ENCODE peak calls at places on chromosome 11, in five cellular contexts. One of them, this sample, is unnamed.

GRCh38 chr11:44589301-44589700 is 23.8 kb downstream of the CD82 start:
- DNase-seq in cardiac fibroblast: peak; percentile 70
- DNase-seq in fibroblast of mammary gland: peak; percentile 79
- DNase-seq in lung: no peak
- DNase-seq in BE2C: no peak
- DNase-seq in this sample: no peak

GRCh38 chr11:1920909-1921575 is 1.5 kb downstream of the TNNT3 start:
- DNase-seq in BE2C: no peak
- DNase-seq in fibroblast of mammary gland: no peak
- DNase-seq in cardiac fibroblast: no peak
- DNase-seq in lung: no peak
- DNase-seq in this sample: no peak

GRCh38 chr11:72111803-72112540 is 523 bp downstream of the ANAPC15 start:
- DNase-seq in BE2C: peak; percentile 94
- DNase-seq in fibroblast of mammary gland: peak; percentile 99
- DNase-seq in lung: peak; percentile 96
- DNase-seq in cardiac fibroblast: peak; percentile 100
- DNase-seq in this sample: no peak

GRCh38 chr11:77879218-77879617 is 58.3 kb downstream of the AAMDC start:
- DNase-seq in fibroblast of mammary gland: peak; percentile 70
- DNase-seq in BE2C: peak; percentile 42
- DNase-seq in cardiac fibroblast: peak; percentile 64
- DNase-seq in lung: no peak
- DNase-seq in this sample: no peak

GRCh38 chr11:1561266-1561665 is 10.8 kb downstream of the DUSP8 start:
- DNase-seq in cardiac fibroblast: no peak
- DNase-seq in fibroblast of mammary gland: no peak
- DNase-seq in lung: no peak
- DNase-seq in BE2C: no peak
- DNase-seq in this sample: no peak

GRCh38 chr11:123111465-123111864 is 49.5 kb upstream of the HSPA8 start:
- DNase-seq in lung: no peak
- DNase-seq in fibroblast of mammary gland: peak; percentile 63
- DNase-seq in BE2C: no peak
- DNase-seq in cardiac fibroblast: peak; percentile 73
- DNase-seq in this sample: no peak

GRCh38 chr11:130865772-130866114 is 50.5 kb downstream of the SNX19 start:
- DNase-seq in cardiac fibroblast: no peak
- DNase-seq in fibroblast of mammary gland: no peak
- DNase-seq in lung: no peak
- DNase-seq in BE2C: no peak
- DNase-seq in this sample: no peak

GRCh38 chr11:33376331-33377099 is 119.3 kb downstream of the HIPK3 start:
- DNase-seq in fibroblast of mammary gland: no peak
- DNase-seq in BE2C: no peak
- DNase-seq in cardiac fibroblast: no peak
- DNase-seq in lung: no peak
- DNase-seq in this sample: no peak

GRCh38 chr11:122628691-122629555 is 26.6 kb upstream of the UBASH3B start:
- DNase-seq in lung: peak; percentile 71
- DNase-seq in fibroblast of mammary gland: peak; percentile 69
- DNase-seq in cardiac fibroblast: peak; percentile 82
- DNase-seq in BE2C: peak; percentile 62
- DNase-seq in this sample: peak; percentile 47

GRCh38 chr11:83069441-83070043 is 2.2 kb downstream of the RAB30 start:
- DNase-seq in fibroblast of mammary gland: no peak
- DNase-seq in lung: no peak
- DNase-seq in cardiac fibroblast: no peak
- DNase-seq in BE2C: no peak
- DNase-seq in this sample: no peak

GRCh38 chr11:121372028-121372427 is 79.5 kb downstream of the SC5D start:
- DNase-seq in lung: no peak
- DNase-seq in fibroblast of mammary gland: no peak
- DNase-seq in BE2C: no peak
- DNase-seq in cardiac fibroblast: no peak
- DNase-seq in this sample: no peak

GRCh38 chr11:35541621-35542375 is 16.4 kb upstream of the PAMR1 start:
- DNase-seq in cardiac fibroblast: peak; percentile 88
- DNase-seq in BE2C: no peak
- DNase-seq in fibroblast of mammary gland: peak; percentile 93
- DNase-seq in lung: no peak
- DNase-seq in this sample: no peak

GRCh38 chr11:17386331-17387084 is 2.0 kb downstream of the KCNJ11 start:
- DNase-seq in lung: peak; percentile 58
- DNase-seq in BE2C: peak; percentile 54
- DNase-seq in cardiac fibroblast: peak; percentile 61
- DNase-seq in fibroblast of mammary gland: peak; percentile 42
- DNase-seq in this sample: no peak

GRCh38 chr11:106047636-106048035 is 25.6 kb upstream of the MSANTD4 start:
- DNase-seq in lung: no peak
- DNase-seq in fibroblast of mammary gland: no peak
- DNase-seq in cardiac fibroblast: no peak
- DNase-seq in BE2C: no peak
- DNase-seq in this sample: no peak

GRCh38 chr11:57476223-57476882 is 16.0 kb downstream of the RTN4RL2 start:
- DNase-seq in lung: no peak
- DNase-seq in BE2C: no peak
- DNase-seq in fibroblast of mammary gland: no peak
- DNase-seq in cardiac fibroblast: no peak
- DNase-seq in this sample: peak; percentile 43

GRCh38 chr11:32385998-32386397 is 49.3 kb downstream of the WT1 start:
- DNase-seq in lung: no peak
- DNase-seq in cardiac fibroblast: peak; percentile 77
- DNase-seq in fibroblast of mammary gland: peak; percentile 49
- DNase-seq in BE2C: peak; percentile 54
- DNase-seq in this sample: no peak

GRCh38 chr11:119991669-119992068 is 146.2 kb downstream of the TRIM29 start:
- DNase-seq in fibroblast of mammary gland: no peak
- DNase-seq in BE2C: peak; percentile 74
- DNase-seq in cardiac fibroblast: no peak
- DNase-seq in lung: no peak
- DNase-seq in this sample: no peak

DNA sequence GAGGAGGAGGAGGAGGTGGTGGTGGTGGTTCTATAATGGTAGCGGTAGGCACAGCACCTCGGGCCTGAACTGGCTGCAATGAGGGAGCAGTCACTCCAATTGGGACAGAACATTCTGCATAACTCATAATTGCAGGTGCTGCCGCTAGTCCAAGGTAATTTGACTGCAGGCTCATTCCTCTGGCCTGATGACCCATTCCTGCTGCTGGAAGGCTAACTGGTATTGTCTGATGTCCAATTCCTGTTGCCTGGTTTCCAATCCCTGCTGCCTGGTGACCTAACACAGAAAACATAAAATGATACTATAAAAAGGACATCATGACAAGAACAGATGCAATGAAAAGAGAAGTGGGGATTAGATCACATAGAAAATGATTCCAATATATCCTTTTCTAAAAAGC is 7.9 kb upstream of the AGBL2 start:
- DNase-seq in fibroblast of mammary gland: no peak
- DNase-seq in lung: no peak
- DNase-seq in BE2C: no peak
- DNase-seq in cardiac fibroblast: no peak
- DNase-seq in this sample: no peak
- TF ChIP-seq CTCF in fibroblast of mammary gland: no peak
- TF ChIP-seq CTCF in lung: no peak
- TF ChIP-seq CTCF in BE2C: no peak
- TF ChIP-seq CTCF in cardiac fibroblast: no peak
- TF ChIP-seq CTCF in this sample: no peak

GRCh38 chr11:69750875-69751597 is 24.1 kb downstream of the FGF4 start:
- DNase-seq in BE2C: no peak
- DNase-seq in lung: no peak
- DNase-seq in cardiac fibroblast: no peak
- DNase-seq in fibroblast of mammary gland: no peak
- DNase-seq in this sample: no peak
- TF ChIP-seq CTCF in BE2C: no peak
- TF ChIP-seq CTCF in lung: no peak
- TF ChIP-seq CTCF in cardiac fibroblast: no peak
- TF ChIP-seq CTCF in fibroblast of mammary gland: no peak
- TF ChIP-seq CTCF in this sample: no peak

GRCh38 chr11:65314501-65315203 is at the start of gene CDC42EP2:
- DNase-seq in lung: peak; percentile 86
- DNase-seq in cardiac fibroblast: peak; percentile 86
- DNase-seq in BE2C: peak; percentile 82
- DNase-seq in fibroblast of mammary gland: peak; percentile 76
- DNase-seq in this sample: peak; percentile 79
- TF ChIP-seq CTCF in lung: no peak
- TF ChIP-seq CTCF in cardiac fibroblast: no peak
- TF ChIP-seq CTCF in BE2C: no peak
- TF ChIP-seq CTCF in fibroblast of mammary gland: no peak
- TF ChIP-seq CTCF in this sample: no peak

DNA sequence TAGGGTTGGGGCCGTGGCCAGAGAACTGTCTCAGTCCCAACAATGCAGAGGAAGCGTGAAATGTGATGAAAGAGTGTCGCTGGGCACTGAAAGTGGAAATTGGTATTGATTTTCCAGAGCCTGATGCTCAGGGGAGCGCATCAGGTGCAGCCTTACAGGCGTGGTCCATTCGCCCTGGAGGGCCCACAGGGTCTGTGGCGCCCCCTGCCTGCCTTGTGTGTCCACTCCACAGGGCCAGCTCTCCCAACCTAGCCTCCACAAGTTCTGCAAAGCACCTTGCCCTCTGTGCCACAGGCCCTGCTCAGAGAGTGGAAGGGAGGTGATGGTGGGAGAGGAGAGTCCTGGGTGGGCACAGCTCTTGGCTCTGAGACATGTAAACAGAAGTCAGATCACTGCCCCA is 54.9 kb upstream of the LMO1 start:
- DNase-seq in BE2C: peak; percentile 25
- DNase-seq in lung: no peak
- DNase-seq in fibroblast of mammary gland: no peak
- DNase-seq in cardiac fibroblast: no peak
- DNase-seq in this sample: no peak
- TF ChIP-seq CTCF in BE2C: peak; percentile 46
- TF ChIP-seq CTCF in lung: no peak
- TF ChIP-seq CTCF in fibroblast of mammary gland: peak; percentile 16
- TF ChIP-seq CTCF in cardiac fibroblast: no peak
- TF ChIP-seq CTCF in this sample: no peak

GRCh38 chr11:5608778-5609177 is 12.3 kb downstream of the TRIM6 start:
- DNase-seq in cardiac fibroblast: no peak
- DNase-seq in lung: no peak
- DNase-seq in BE2C: no peak
- DNase-seq in fibroblast of mammary gland: no peak
- DNase-seq in this sample: no peak

GRCh38 chr11:5605849-5606248 is 9.4 kb downstream of the TRIM6 start:
- DNase-seq in lung: no peak
- DNase-seq in fibroblast of mammary gland: peak; percentile 91
- DNase-seq in BE2C: no peak
- DNase-seq in cardiac fibroblast: peak; percentile 92
- DNase-seq in this sample: no peak

GRCh38 chr11:5610446-5610845 is 14.0 kb downstream of the TRIM6 start:
- DNase-seq in cardiac fibroblast: no peak
- DNase-seq in lung: no peak
- DNase-seq in fibroblast of mammary gland: no peak
- DNase-seq in BE2C: no peak
- DNase-seq in this sample: no peak

DNA sequence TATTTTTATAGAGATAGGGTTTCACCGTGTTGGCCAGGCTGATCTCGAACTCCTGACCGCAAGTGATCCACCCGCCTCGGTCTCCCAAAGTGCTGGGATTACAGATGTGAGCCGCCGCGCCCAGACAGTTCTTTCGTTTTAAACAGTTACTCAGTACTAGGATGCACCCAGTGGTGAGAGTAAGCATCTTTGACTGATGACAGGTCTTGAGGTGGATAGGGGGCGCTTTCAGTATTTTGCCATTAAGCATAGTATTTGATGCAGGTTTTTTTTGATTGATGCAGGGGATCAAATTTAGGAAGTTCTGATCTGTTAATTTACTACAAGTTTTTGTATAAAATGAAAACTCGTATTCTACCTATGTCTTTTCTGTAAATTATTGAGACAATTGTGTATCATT is 13.2 kb upstream of the TRIM34 start:
- DNase-seq in lung: no peak
- DNase-seq in fibroblast of mammary gland: no peak
- DNase-seq in cardiac fibroblast: no peak
- DNase-seq in BE2C: no peak
- DNase-seq in this sample: no peak
- TF ChIP-seq CTCF in lung: no peak
- TF ChIP-seq CTCF in fibroblast of mammary gland: no peak
- TF ChIP-seq CTCF in cardiac fibroblast: no peak
- TF ChIP-seq CTCF in BE2C: no peak
- TF ChIP-seq CTCF in this sample: no peak

GRCh38 chr11:87082590-87082989 is 44.9 kb downstream of the TMEM135 start:
- DNase-seq in BE2C: no peak
- DNase-seq in lung: no peak
- DNase-seq in cardiac fibroblast: no peak
- DNase-seq in fibroblast of mammary gland: no peak
- DNase-seq in this sample: no peak
- TF ChIP-seq CTCF in BE2C: no peak
- TF ChIP-seq CTCF in lung: no peak
- TF ChIP-seq CTCF in cardiac fibroblast: no peak
- TF ChIP-seq CTCF in fibroblast of mammary gland: no peak
- TF ChIP-seq CTCF in this sample: no peak

DNA sequence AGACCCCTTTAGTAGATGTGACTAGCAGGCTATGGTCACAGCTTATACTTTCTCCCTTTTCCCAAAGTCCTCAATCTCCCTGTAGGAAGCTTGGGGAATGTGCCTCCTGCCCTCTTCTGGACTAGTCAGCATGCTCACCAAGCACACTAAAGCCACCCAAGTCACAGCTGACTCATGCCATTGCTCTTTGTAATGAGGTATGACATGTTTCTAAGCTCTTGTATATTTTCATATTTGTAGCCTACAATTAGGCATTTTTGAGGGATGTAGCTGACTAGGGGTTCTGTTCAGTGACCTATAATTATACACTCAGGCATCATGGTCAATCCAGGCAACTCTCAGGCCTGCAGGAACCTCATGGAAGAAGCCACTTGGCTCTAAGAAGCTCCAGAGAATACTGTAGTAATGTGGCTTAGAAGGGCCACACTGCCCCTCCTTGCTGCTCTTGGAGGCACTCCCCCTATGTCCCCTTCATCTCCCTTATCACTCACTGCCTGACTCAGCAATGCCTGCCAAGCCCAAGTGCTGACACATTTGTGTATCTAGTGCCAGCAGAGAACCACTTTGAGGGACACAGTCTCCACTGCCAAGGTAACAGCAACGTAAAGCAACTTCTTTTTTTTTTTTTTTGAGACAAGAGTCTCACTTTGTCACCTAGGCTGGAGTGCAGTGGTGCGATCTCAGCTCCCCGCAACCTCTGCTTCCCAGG is 86.2 kb downstream of the RPL27A start:
- DNase-seq in cardiac fibroblast: peak; percentile 78
- DNase-seq in fibroblast of mammary gland: peak; percentile 80
- DNase-seq in lung: peak; percentile 57
- DNase-seq in BE2C: no peak
- DNase-seq in this sample: no peak
- TF ChIP-seq CTCF in cardiac fibroblast: peak; percentile 40
- TF ChIP-seq CTCF in fibroblast of mammary gland: peak; percentile 39
- TF ChIP-seq CTCF in lung: no peak
- TF ChIP-seq CTCF in BE2C: no peak
- TF ChIP-seq CTCF in this sample: no peak

This sample was measured in activated B cell treated with CpG ODN at 0.5 μM for 24 hours.